ENCODE peak calls at places on chromosomes 16 and 17, in eight cellular contexts. U, Z, D, X, A, G, I and T are unnamed samples.

GRCh38 chr16:78364501-78364900 is 265.0 kb downstream of the WWOX start:
- DNase-seq in D (no peak), G (no peak), X (no peak), A (no peak), U (no peak), Z (no peak), I (no peak), T (no peak)

GRCh38 chr17:12406623-12407228 is 259.0 kb upstream of the MYOCD start:
- DNase-seq in D (no peak), A (no peak), G (no peak), X (no peak), I (no peak), U (no peak), Z (no peak), T (no peak)

GRCh38 chr16:54987081-54987480 is 56.4 kb downstream of the IRX5 start:
- DNase-seq in X (no peak), Z (no peak), G (no peak), U (no peak), A (peak; percentile 65), I (no peak), D (no peak), T (no peak)

GRCh38 chr17:35002876-35003551 is 22.7 kb downstream of the LIG3 start:
- DNase-seq in U (no peak), Z (no peak), D (no peak), A (no peak), G (no peak), I (no peak), X (no peak), T (no peak)

GRCh38 chr17:82702161-82702932 is 3.8 kb upstream of the RAB40B start:
- DNase-seq in X (no peak), I (peak; percentile 28), U (no peak), A (peak; percentile 78), Z (no peak), D (no peak), G (no peak), T (no peak)

GRCh38 chr16:27426423-27427408 is 24.7 kb downstream of the IL21R start:
- DNase-seq in Z (peak; percentile 86), I (no peak), D (peak; percentile 94), X (peak; percentile 62), U (peak; percentile 82), A (no peak), G (no peak), T (no peak)

GRCh38 chr16:16163571-16163970 is 59.7 kb downstream of the ABCC6 start:
- DNase-seq in I (no peak), G (no peak), X (no peak), Z (no peak), U (no peak), A (no peak), D (no peak), T (no peak)

GRCh38 chr16:10744370-10745030 is 858 bp downstream of the NUBP1 start:
- DNase-seq in G (peak; percentile 25), Z (no peak), D (no peak), I (no peak), U (no peak), X (no peak), A (no peak), T (no peak)

GRCh38 chr16:47506800-47507199 is 45.7 kb downstream of the PHKB start:
- DNase-seq in G (no peak), D (peak; percentile 41), X (no peak), I (no peak), A (no peak), Z (no peak), U (no peak), T (no peak)

GRCh38 chr16:13926507-13926906 is 6.6 kb downstream of the ERCC4 start:
- DNase-seq in X (no peak), I (no peak), A (no peak), U (no peak), G (no peak), Z (no peak), D (no peak), T (no peak)

GRCh38 chr17:27226611-27227234 is 67.2 kb upstream of the WSB1 start:
- DNase-seq in U (no peak), I (no peak), X (no peak), D (no peak), A (no peak), Z (no peak), G (no peak), T (no peak)

GRCh38 chr16:886802-887731 is 83.7 kb downstream of the LMF1 start:
- DNase-seq in I (peak; percentile 39), A (no peak), X (no peak), U (no peak), D (no peak), G (no peak), Z (no peak), T (no peak)

GRCh38 chr16:48182979-48183537 is 27.3 kb upstream of the ABCC12 start:
- DNase-seq in G (no peak), X (no peak), Z (no peak), U (no peak), D (no peak), I (no peak), A (no peak), T (no peak)

GRCh38 chr16:70257391-70257790 is 5.7 kb upstream of the EXOSC6 start:
- DNase-seq in U (no peak), Z (no peak), A (no peak), G (no peak), I (no peak), D (no peak), X (no peak), T (no peak)

GRCh38 chr16:73794936-73795335 is 501.7 kb upstream of the PSMD7 start:
- DNase-seq in Z (no peak), I (no peak), X (peak; percentile 80), A (no peak), G (no peak), D (no peak), U (no peak), T (no peak)

GRCh38 chr17:79844869-79845600 is 5.8 kb upstream of the CBX4 start:
- DNase-seq in G (no peak), D (peak; percentile 70), I (peak; percentile 62), Z (peak; percentile 47), A (no peak), U (peak; percentile 71), X (no peak), T (no peak)

GRCh38 chr16:85386467-85387170 is 226.5 kb upstream of the GSE1 start:
- DNase-seq in X (peak; percentile 58), Z (no peak), G (no peak), A (peak; percentile 25), D (no peak), I (peak; percentile 31), U (no peak), T (no peak)

GRCh38 chr16:20849587-20850390 is 43.5 kb downstream of the REXO5 start:
- DNase-seq in X (peak; percentile 82), G (peak; percentile 71), U (peak; percentile 76), I (peak; percentile 67), D (peak; percentile 56), A (peak; percentile 59), Z (peak; percentile 54), T (no peak)

GRCh38 chr16:20853076-20853597 is 46.8 kb downstream of the REXO5 start:
- DNase-seq in G (no peak), I (no peak), U (no peak), Z (no peak), D (no peak), A (no peak), X (no peak), T (no peak)

GRCh38 chr16:20850981-20851380 is 44.7 kb downstream of the REXO5 start:
- DNase-seq in I (no peak), Z (no peak), G (no peak), A (no peak), X (no peak), D (no peak), U (no peak), T (no peak)

GRCh38 chr16:20853981-20854620 is 46.1 kb downstream of the DCUN1D3 start:
- DNase-seq in A (no peak), G (no peak), X (no peak), U (no peak), D (no peak), I (no peak), Z (no peak), T (no peak)

GRCh38 chr16:20851601-20852000 is 45.3 kb downstream of the REXO5 start:
- DNase-seq in I (peak; percentile 75), A (no peak), U (no peak), Z (no peak), X (peak; percentile 93), D (no peak), G (peak; percentile 66), T (no peak)
- H3K27ac ChIP-seq in I (peak overlapping the region; percentile 76), A (peak overlapping the region; percentile 56), U (no peak overlapping the region), Z (no peak overlapping the region), X (peak overlapping the region; percentile 76), D (no peak overlapping the region), G (peak overlapping the region; percentile 81), T (peak overlapping the region; percentile 39)

GRCh38 chr17:77160032-77160876 is 19.5 kb downstream of the SEC14L1 start:
- DNase-seq in I (no peak), G (no peak), A (no peak), U (no peak), D (no peak), X (no peak), Z (no peak), T (no peak)
- H3K27ac ChIP-seq in I (peak overlapping the region; percentile 43), G (no peak overlapping the region), A (peak overlapping the region; percentile 81), U (no peak overlapping the region), D (no peak overlapping the region), X (no peak overlapping the region), Z (no peak overlapping the region), T (no peak overlapping the region)

GRCh38 chr17:68052810-68053209 is 17.3 kb downstream of the KPNA2 start:
- DNase-seq in X (no peak), D (no peak), Z (no peak), A (no peak), U (no peak), G (no peak), I (no peak), T (no peak)

GRCh38 chr17:68048996-68049395 is 13.5 kb downstream of the KPNA2 start:
- DNase-seq in I (no peak), U (no peak), Z (no peak), X (no peak), G (no peak), D (peak; percentile 37), A (no peak), T (no peak)

DNA sequence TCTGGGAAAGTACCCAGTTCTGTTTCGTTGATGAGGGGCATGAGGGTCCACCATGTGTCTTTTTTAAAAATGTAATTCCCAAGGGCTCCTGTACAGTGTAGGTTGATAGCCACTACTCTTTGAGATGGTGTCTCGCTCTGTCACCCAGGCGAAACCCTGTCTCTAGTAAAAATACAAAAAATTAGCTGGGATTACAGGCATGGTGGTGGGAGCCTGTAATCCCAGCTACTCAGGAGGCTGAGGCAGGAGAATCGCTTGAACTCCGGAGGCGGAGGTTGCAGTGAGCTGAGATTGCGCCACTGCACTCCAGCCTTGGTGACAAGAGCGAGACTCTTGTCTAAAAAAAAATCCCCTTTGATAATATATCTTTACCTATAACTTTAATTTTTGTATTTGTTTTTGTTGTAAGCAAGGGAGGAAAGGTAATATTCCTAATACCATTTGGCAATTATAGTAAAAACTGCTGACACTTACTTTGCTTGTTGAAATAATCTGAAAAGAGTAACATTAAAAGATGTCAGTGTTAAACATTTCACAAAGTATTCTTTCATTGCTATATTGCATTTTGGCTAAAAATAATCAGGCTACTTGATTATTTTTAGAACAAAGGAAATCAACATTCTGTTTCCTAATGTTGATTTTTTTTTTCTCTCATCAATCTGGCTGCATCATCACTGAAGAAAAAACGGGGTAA is 11.8 kb downstream of the KPNA2 start:
- DNase-seq in A (no peak), G (no peak), Z (no peak), D (no peak), U (no peak), X (no peak), I (no peak), T (no peak)
- H3K27ac ChIP-seq in A (peak overlapping the region; percentile 25), G (no peak overlapping the region), Z (no peak overlapping the region), D (peak overlapping the region; percentile 16), U (no peak overlapping the region), X (no peak overlapping the region), I (no peak overlapping the region), T (no peak overlapping the region)

GRCh38 chr17:78133179-78133951 is 2.8 kb downstream of the TMC8 start:
- DNase-seq in I (no peak), G (no peak), X (peak; percentile 58), U (no peak), Z (no peak), D (no peak), A (no peak), T (no peak)
- H3K27ac ChIP-seq in I (no peak overlapping the region), G (no peak overlapping the region), X (no peak overlapping the region), U (peak overlapping the region; percentile 37), Z (peak overlapping the region; percentile 92), D (peak overlapping the region; percentile 91), A (peak overlapping the region; percentile 92), T (no peak overlapping the region)